ENCODE peak calls at places on chromosomes 1 and 21, in four cellular contexts. One of them, this sample, is unnamed.

GRCh38 chr1:181587870-181588438 is 104.6 kb downstream of the CACNA1E start:
- DNase-seq in brain microvascular endothelial cell: no peak
- DNase-seq in A549: peak
- DNase-seq in breast epithelium: no peak
- DNase-seq in this sample: no peak

GRCh38 chr1:177209357-177209756 is 38.6 kb downstream of the BRINP2 start:
- DNase-seq in brain microvascular endothelial cell: peak
- DNase-seq in A549: peak
- DNase-seq in breast epithelium: peak
- DNase-seq in this sample: no peak

GRCh38 chr1:151282883-151283725 is 1.0 kb downstream of the ZNF687 start:
- DNase-seq in brain microvascular endothelial cell: no peak
- DNase-seq in A549: peak
- DNase-seq in breast epithelium: no peak
- DNase-seq in this sample: no peak

GRCh38 chr1:45854724-45855123 is 51.3 kb downstream of the MAST2 start:
- DNase-seq in brain microvascular endothelial cell: no peak
- DNase-seq in A549: no peak
- DNase-seq in breast epithelium: no peak
- DNase-seq in this sample: no peak

GRCh38 chr1:62144238-62144831 is 50.3 kb upstream of the L1TD1 start:
- DNase-seq in brain microvascular endothelial cell: peak
- DNase-seq in A549: peak
- DNase-seq in breast epithelium: no peak
- DNase-seq in this sample: peak

GRCh38 chr1:57421366-57421765 is 2.5 kb downstream of the DAB1 start:
- DNase-seq in brain microvascular endothelial cell: no peak
- DNase-seq in A549: no peak
- DNase-seq in breast epithelium: no peak
- DNase-seq in this sample: no peak

GRCh38 chr1:96962807-96963206 is 241.2 kb downstream of the PTBP2 start:
- DNase-seq in brain microvascular endothelial cell: no peak
- DNase-seq in A549: no peak
- DNase-seq in breast epithelium: no peak
- DNase-seq in this sample: no peak

GRCh38 chr21:35840197-35840799 is 220.0 kb downstream of the SETD4 start:
- DNase-seq in brain microvascular endothelial cell: peak
- DNase-seq in A549: peak
- DNase-seq in breast epithelium: no peak
- DNase-seq in this sample: peak

GRCh38 chr1:207787776-207788175 is 35.9 kb downstream of the CD46 start:
- DNase-seq in brain microvascular endothelial cell: peak
- DNase-seq in A549: no peak
- DNase-seq in breast epithelium: no peak
- DNase-seq in this sample: no peak

GRCh38 chr1:37238376-37239224 is 204.3 kb upstream of the GRIK3 start:
- DNase-seq in brain microvascular endothelial cell: no peak
- DNase-seq in A549: no peak
- DNase-seq in breast epithelium: no peak
- DNase-seq in this sample: no peak

GRCh38 chr1:10626011-10626731 is 151.4 kb downstream of the PEX14 start:
- DNase-seq in brain microvascular endothelial cell: no peak
- DNase-seq in A549: no peak
- DNase-seq in breast epithelium: peak
- DNase-seq in this sample: no peak

GRCh38 chr1:26731233-26731902 is 35.6 kb downstream of the ARID1A start:
- DNase-seq in brain microvascular endothelial cell: no peak
- DNase-seq in A549: no peak
- DNase-seq in breast epithelium: no peak
- DNase-seq in this sample: no peak

GRCh38 chr21:43211085-43212071 is 42.6 kb downstream of the CRYAA start:
- DNase-seq in brain microvascular endothelial cell: no peak
- DNase-seq in A549: no peak
- DNase-seq in breast epithelium: peak
- DNase-seq in this sample: peak

GRCh38 chr1:113490384-113490783 is 100.1 kb downstream of the MAGI3 start:
- DNase-seq in brain microvascular endothelial cell: no peak
- DNase-seq in A549: no peak
- DNase-seq in breast epithelium: no peak
- DNase-seq in this sample: no peak

GRCh38 chr1:58815680-58816071 is 31.8 kb upstream of the JUN start:
- DNase-seq in brain microvascular endothelial cell: peak
- DNase-seq in A549: peak
- DNase-seq in breast epithelium: no peak
- DNase-seq in this sample: no peak

GRCh38 chr1:62796151-62796680 is 12.3 kb downstream of the ATG4C start:
- DNase-seq in brain microvascular endothelial cell: no peak
- DNase-seq in A549: no peak
- DNase-seq in breast epithelium: no peak
- DNase-seq in this sample: no peak

GRCh38 chr1:22133928-22134324 is 9.0 kb downstream of the WNT4 start:
- DNase-seq in brain microvascular endothelial cell: no peak
- DNase-seq in A549: no peak
- DNase-seq in breast epithelium: no peak
- DNase-seq in this sample: no peak

GRCh38 chr1:89578940-89579684 is 53.8 kb upstream of the LRRC8C start:
- DNase-seq in brain microvascular endothelial cell: no peak
- DNase-seq in A549: no peak
- DNase-seq in breast epithelium: no peak
- DNase-seq in this sample: no peak

GRCh38 chr1:45658171-45658570 is 28.2 kb downstream of the GPBP1L1 start:
- DNase-seq in brain microvascular endothelial cell: no peak
- DNase-seq in A549: no peak
- DNase-seq in breast epithelium: no peak
- DNase-seq in this sample: no peak

GRCh38 chr1:201354901-201355295 is 22.6 kb downstream of the TNNT2 start:
- DNase-seq in brain microvascular endothelial cell: no peak
- DNase-seq in A549: no peak
- DNase-seq in breast epithelium: no peak
- DNase-seq in this sample: no peak

GRCh38 chr1:113508364-113509164 is 118.2 kb downstream of the MAGI3 start:
- DNase-seq in brain microvascular endothelial cell: no peak
- DNase-seq in A549: no peak
- DNase-seq in breast epithelium: no peak
- DNase-seq in this sample: no peak

GRCh38 chr1:22250724-22251123 is 107.8 kb upstream of the WNT4 start:
- DNase-seq in brain microvascular endothelial cell: no peak
- DNase-seq in A549: no peak
- DNase-seq in breast epithelium: no peak
- DNase-seq in this sample: no peak

GRCh38 chr21:34765619-34766018 is 96.8 kb downstream of the CLIC6 start:
- DNase-seq in brain microvascular endothelial cell: no peak
- DNase-seq in A549: no peak
- DNase-seq in breast epithelium: no peak
- DNase-seq in this sample: no peak

GRCh38 chr1:228058172-228058980 is 24.1 kb upstream of the ARF1 start:
- DNase-seq in brain microvascular endothelial cell: no peak
- DNase-seq in A549: no peak
- DNase-seq in breast epithelium: peak
- DNase-seq in this sample: no peak

GRCh38 chr1:30697977-30698376 is 25.4 kb downstream of the MATN1 start:
- DNase-seq in brain microvascular endothelial cell: no peak
- DNase-seq in A549: no peak
- DNase-seq in breast epithelium: no peak
- DNase-seq in this sample: no peak

GRCh38 chr21:46081862-46082637 is 15.9 kb upstream of the COL6A2 start:
- DNase-seq in brain microvascular endothelial cell: no peak
- DNase-seq in A549: no peak
- DNase-seq in breast epithelium: peak
- DNase-seq in this sample: no peak

GRCh38 chr1:203666621-203667020 is 40.0 kb downstream of the ATP2B4 start:
- DNase-seq in brain microvascular endothelial cell: no peak
- DNase-seq in A549: no peak
- DNase-seq in breast epithelium: no peak
- DNase-seq in this sample: no peak

GRCh38 chr1:176096015-176096414 is 111.1 kb downstream of the COP1 start:
- DNase-seq in brain microvascular endothelial cell: no peak
- DNase-seq in A549: no peak
- DNase-seq in breast epithelium: no peak
- DNase-seq in this sample: no peak

GRCh38 chr21:36721817-36722216 is 22.9 kb downstream of the SIM2 start:
- DNase-seq in brain microvascular endothelial cell: no peak
- DNase-seq in A549: no peak
- DNase-seq in breast epithelium: no peak
- DNase-seq in this sample: no peak

GRCh38 chr1:51976831-51977602 is 13.5 kb downstream of the RAB3B start:
- DNase-seq in brain microvascular endothelial cell: no peak
- DNase-seq in A549: no peak
- DNase-seq in breast epithelium: no peak
- DNase-seq in this sample: no peak

GRCh38 chr21:45162809-45163208 is 88.4 kb downstream of the ADARB1 start:
- DNase-seq in brain microvascular endothelial cell: no peak
- DNase-seq in A549: no peak
- DNase-seq in breast epithelium: no peak
- DNase-seq in this sample: no peak